ENCODE peak calls at places on chromosomes 16 and 17, in five cellular contexts. I is choroid plexus epithelial cell, T is endothelial cell of umbilical vein, L is fibroblast of the aortic adventitia, J is AG04450. F is an unnamed sample.

GRCh38 chr16:11198817-11199216 is 57.2 kb downstream of the SOCS1 start:
- DNase-seq in I (no peak), T (no peak), L (no peak), J (no peak), F (no peak)

GRCh38 chr16:88357306-88358032 is 25.3 kb upstream of the ZNF469 start:
- DNase-seq in I (no peak), T (no peak), L (no peak), J (no peak), F (no peak)

GRCh38 chr17:47717261-47717697 is 15.8 kb upstream of the TBX21 start:
- DNase-seq in I (no peak), T (no peak), L (no peak), J (no peak), F (no peak)

GRCh38 chr17:7439462-7440112 is at the start of gene FGF11:
- DNase-seq in I (no peak), T (no peak), L (no peak), J (no peak), F (no peak)

GRCh38 chr16:845349-845740 is 44.8 kb upstream of the GNG13 start:
- DNase-seq in I (no peak), T (no peak), L (no peak), J (no peak), F (no peak)

GRCh38 chr16:88695218-88695617 is 8.9 kb upstream of the SNAI3 start:
- DNase-seq in I (no peak), T (no peak), L (no peak), J (no peak), F (no peak)

GRCh38 chr16:12141556-12141955 is 165.0 kb downstream of the SNX29 start:
- DNase-seq in I (no peak), T (no peak), L (no peak), J (no peak), F (no peak)

GRCh38 chr17:19304209-19304608 is 58.3 kb downstream of the B9D1 start:
- DNase-seq in I (peak), T (peak), L (peak), J (no peak), F (peak)

GRCh38 chr16:57628008-57628781 is at the start of gene ADGRG1:
- DNase-seq in I (peak), T (peak), L (peak), J (peak), F (peak)

GRCh38 chr17:48841395-48841831 is 10.6 kb downstream of the CALCOCO2 start:
- DNase-seq in I (peak), T (peak), L (peak), J (peak), F (peak)

GRCh38 chr17:27873746-27874145 is 19.4 kb downstream of the LYRM9 start:
- DNase-seq in I (peak), T (no peak), L (no peak), J (no peak), F (peak)

GRCh38 chr17:46790216-46790615 is 28.3 kb downstream of the WNT3 start:
- DNase-seq in I (peak), T (no peak), L (no peak), J (no peak), F (no peak)

GRCh38 chr17:52158450-52159042 is at the start of gene CA10:
- DNase-seq in I (no peak), T (no peak), L (no peak), J (no peak), F (no peak)

GRCh38 chr16:89217138-89217387 is 440 bp upstream of the ZNF778 start:
- DNase-seq in I (no peak), T (no peak), L (no peak), J (no peak), F (no peak)

GRCh38 chr16:78075800-78076199 is 23.7 kb upstream of the WWOX start:
- DNase-seq in I (no peak), T (no peak), L (no peak), J (no peak), F (no peak)

GRCh38 chr17:28871056-28871579 is 16.3 kb downstream of the ERAL1 start:
- DNase-seq in I (no peak), T (peak), L (no peak), J (no peak), F (no peak)

GRCh38 chr17:43900858-43901754 is 6.2 kb downstream of the MPP2 start:
- DNase-seq in I (no peak), T (no peak), L (no peak), J (no peak), F (no peak)

GRCh38 chr17:40103082-40103741 is 2.8 kb upstream of the NR1D1 start:
- DNase-seq in I (no peak), T (no peak), L (no peak), J (no peak), F (no peak)

GRCh38 chr16:57235128-57236092 is 9.6 kb upstream of the ARL2BP start:
- DNase-seq in I (peak), T (peak), L (peak), J (peak), F (peak)

GRCh38 chr17:65660947-65661346 is 99.5 kb upstream of the AXIN2 start:
- DNase-seq in I (peak), T (peak), L (peak), J (no peak), F (peak)

GRCh38 chr16:66858740-66859396 is 14.7 kb downstream of the CA7 start:
- DNase-seq in I (no peak), T (peak), L (peak), J (no peak), F (peak)

GRCh38 chr16:67884684-67885083 is at the start of gene NRN1L:
- DNase-seq in I (peak), T (no peak), L (peak), J (peak), F (peak)

GRCh38 chr17:7852919-7853692 is 1.8 kb upstream of the TMEM88 start:
- DNase-seq in I (no peak), T (no peak), L (no peak), J (no peak), F (no peak)

GRCh38 chr16:53770641-53771040 is 66.7 kb downstream of the FTO start:
- DNase-seq in I (peak), T (no peak), L (no peak), J (no peak), F (peak)

GRCh38 chr16:26394409-26394808 is 672.3 kb upstream of the C16orf82 start:
- DNase-seq in I (no peak), T (no peak), L (no peak), J (no peak), F (no peak)

GRCh38 chr17:57107498-57108101 is 22.6 kb downstream of the AKAP1 start:
- DNase-seq in I (peak), T (no peak), L (no peak), J (no peak), F (no peak)

GRCh38 chr17:13538841-13539411 is 62.8 kb downstream of the HS3ST3A1 start:
- DNase-seq in I (no peak), T (no peak), L (no peak), J (no peak), F (no peak)

GRCh38 chr16:47056704-47057630 is 83.5 kb upstream of the DNAJA2 start:
- DNase-seq in I (no peak), T (no peak), L (no peak), J (no peak), F (no peak)

DNA sequence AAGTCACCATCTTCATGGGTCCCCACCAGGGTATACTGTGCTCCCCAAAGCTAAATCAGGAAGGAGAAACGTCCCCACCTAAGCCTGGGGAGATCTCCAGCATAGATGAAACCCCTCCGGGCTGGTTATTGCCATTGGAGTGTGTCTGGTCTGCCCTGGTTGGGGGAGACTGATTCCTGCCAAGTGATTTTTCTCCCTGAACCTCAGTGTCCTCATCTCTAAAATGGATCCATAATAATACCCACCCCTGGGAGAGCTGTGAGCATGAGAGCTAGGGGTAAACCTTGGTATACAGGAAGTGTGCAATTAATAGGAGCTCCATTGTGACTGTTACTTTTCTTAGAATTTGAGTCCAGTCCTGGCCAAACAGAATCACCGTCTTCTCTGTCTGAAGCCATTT is 111.1 kb downstream of the CMIP start:
- DNase-seq in I (no peak), T (no peak), L (no peak), J (no peak), F (no peak)
- TF ChIP-seq CTCF in I (no peak), T (no peak), L (no peak), J (no peak), F (no peak)

GRCh38 chr16:80546249-80546648 is 5.5 kb downstream of the DYNLRB2 start:
- DNase-seq in I (no peak), T (no peak), L (no peak), J (no peak), F (no peak)

GRCh38 chr16:80540516-80541305 is at the start of gene DYNLRB2:
- DNase-seq in I (peak), T (peak), L (peak), J (peak), F (peak)

GRCh38 chr16:80543162-80543561 is 2.4 kb downstream of the DYNLRB2 start:
- DNase-seq in I (no peak), T (no peak), L (no peak), J (no peak), F (no peak)

GRCh38 chr16:80544326-80544725 is 3.5 kb downstream of the DYNLRB2 start:
- DNase-seq in I (no peak), T (no peak), L (no peak), J (no peak), F (no peak)

GRCh38 chr16:80541306-80541694 is 507 bp downstream of the DYNLRB2 start:
- DNase-seq in I (no peak), T (no peak), L (no peak), J (no peak), F (no peak)
- H3K4me3 ChIP-seq in I (peak), T (peak), L (peak), J (peak), F (peak)

GRCh38 chr17:2175294-2175628 is 120.4 kb downstream of the HIC1 start:
- DNase-seq in I (no peak), T (no peak), L (peak), J (no peak), F (no peak)

GRCh38 chr17:2176484-2177175 is 121.7 kb downstream of the HIC1 start:
- DNase-seq in I (no peak), T (peak), L (no peak), J (no peak), F (no peak)

GRCh38 chr17:2174048-2174447 is 119.1 kb downstream of the HIC1 start:
- DNase-seq in I (peak), T (no peak), L (peak), J (no peak), F (peak)

GRCh38 chr17:2173005-2173404 is 118.1 kb downstream of the HIC1 start:
- DNase-seq in I (no peak), T (peak), L (peak), J (no peak), F (peak)

GRCh38 chr17:2174471-2175293 is 119.8 kb downstream of the HIC1 start:
- DNase-seq in I (peak), T (peak), L (peak), J (peak), F (peak)
- TF ChIP-seq CTCF in I (peak), T (peak), L (peak), J (no peak), F (peak)

GRCh38 chr16:79595916-79596450 is 4.6 kb downstream of the MAF start:
- DNase-seq in I (no peak), T (no peak), L (no peak), J (no peak), F (no peak)
- H3K4me3 ChIP-seq in I (peak), T (no peak), L (no peak), J (no peak), F (no peak)

DNA sequence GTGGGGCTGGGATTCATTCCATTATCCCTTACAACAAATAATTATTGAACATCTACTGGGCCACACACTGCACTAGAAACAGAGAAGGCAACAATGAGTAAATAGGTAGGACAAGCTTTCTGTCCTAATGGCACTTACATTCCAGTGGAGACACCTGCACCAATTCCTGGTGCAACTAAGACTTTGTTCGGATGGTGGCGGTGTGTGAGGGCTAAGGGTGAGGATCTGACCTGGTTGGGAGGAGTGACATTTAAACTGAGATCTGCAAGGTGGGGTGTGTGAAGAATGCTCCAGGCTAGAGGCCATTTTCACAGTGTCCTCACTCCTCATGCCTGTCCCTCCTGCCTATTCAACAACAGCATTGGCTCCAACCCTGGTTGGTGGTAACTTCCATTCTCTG is 510.0 kb downstream of the XYLT1 start:
- DNase-seq in I (no peak), T (no peak), L (no peak), J (no peak), F (no peak)
- TF ChIP-seq CTCF in I (no peak), T (no peak), L (no peak), J (no peak), F (no peak)

GRCh38 chr16:55765161-55765560 is 67.7 kb downstream of the CES1 start:
- DNase-seq in I (no peak), T (no peak), L (no peak), J (no peak), F (no peak)

GRCh38 chr16:55760665-55761035 is 72.2 kb downstream of the CES1 start:
- DNase-seq in I (no peak), T (no peak), L (no peak), J (no peak), F (no peak)

GRCh38 chr16:55756963-55757362 is 75.9 kb downstream of the CES1 start:
- DNase-seq in I (no peak), T (no peak), L (no peak), J (no peak), F (no peak)

DNA sequence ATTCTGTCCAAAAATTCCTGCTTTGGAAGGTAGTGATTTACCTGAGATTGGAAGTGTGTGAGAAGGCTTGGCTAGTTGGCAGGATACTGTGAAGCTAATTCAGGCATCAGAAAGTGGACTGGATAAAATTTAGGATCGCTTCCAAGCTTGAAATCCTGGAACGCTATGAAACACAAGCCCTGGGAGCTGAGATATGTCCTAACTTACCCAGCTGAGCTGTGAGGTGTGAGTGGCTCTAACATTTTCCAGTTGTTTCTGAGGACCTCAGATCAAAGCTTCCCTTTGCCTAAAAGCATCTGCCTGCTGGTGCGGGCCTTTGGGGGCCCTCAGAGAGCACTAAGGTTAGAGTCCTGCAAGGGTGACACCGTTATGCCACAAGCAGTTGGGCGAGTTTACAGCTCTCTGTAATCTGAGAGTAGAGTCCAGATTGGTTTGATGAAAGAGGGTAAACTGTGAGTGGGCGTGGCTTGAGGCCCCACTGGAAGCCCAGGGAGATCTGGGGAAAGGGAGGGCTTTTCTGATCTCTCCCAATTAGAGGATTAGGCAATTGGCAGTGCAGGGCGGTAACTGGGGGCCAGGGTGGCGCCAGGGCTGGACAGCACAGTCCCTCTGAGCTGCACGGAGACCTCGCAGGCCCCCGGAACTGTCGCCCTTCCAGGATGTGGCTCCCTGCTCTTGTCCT is 72.8 kb downstream of the CES1 start:
- DNase-seq in I (no peak), T (no peak), L (no peak), J (no peak), F (no peak)
- H3K4me3 ChIP-seq in I (no peak), T (no peak), L (no peak), J (no peak), F (no peak)

DNA sequence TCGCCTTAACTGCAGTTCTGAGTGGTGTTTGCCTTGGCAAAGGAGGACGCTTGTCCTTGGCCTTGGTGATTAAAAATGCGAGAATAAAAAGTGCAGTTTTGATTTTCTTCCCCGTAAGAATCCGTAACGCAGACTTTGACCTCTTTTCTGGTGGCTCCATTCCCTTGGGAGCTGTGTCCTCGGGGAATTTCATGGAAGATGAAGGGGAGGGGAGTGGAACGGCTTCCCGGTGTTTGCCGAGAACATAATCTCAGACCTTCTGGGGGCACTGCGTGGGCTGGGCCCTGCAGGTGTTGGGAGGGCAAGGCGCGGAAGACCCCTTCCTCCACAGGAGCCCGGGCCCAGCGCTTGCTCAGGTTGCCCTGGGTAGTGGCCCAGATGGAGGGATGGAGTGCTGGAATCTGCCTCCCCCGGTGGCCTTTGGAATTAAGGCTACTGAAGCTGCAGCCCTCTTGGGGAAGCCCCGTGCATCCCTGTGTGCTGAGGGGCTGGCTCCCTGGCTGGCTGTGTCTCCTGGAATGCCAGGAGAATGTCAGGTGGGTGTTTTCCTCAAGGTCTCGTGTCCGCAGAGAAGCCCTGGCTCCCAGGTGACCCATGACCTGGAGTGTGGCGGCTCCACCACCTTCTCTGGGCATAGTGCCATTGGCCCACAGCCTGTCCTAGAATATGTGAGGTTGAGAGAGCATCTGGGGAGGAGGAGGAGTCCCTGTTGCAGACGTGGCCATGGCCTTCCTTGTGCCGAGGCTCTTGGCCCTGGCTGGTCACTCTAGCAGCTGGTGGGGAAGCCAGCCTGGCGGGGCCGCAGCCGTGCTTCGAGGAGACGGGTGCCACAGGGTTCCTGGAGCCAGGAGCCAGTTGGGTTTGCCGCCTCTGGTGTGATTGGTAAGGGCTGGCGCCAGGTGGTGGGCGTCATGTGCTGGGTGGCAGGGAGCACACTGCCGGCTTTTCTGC is 3.1 kb downstream of the BAIAP2 start:
- DNase-seq in I (peak), T (no peak), L (no peak), J (no peak), F (peak)
- TF ChIP-seq CTCF in I (no peak), T (no peak), L (peak), J (no peak), F (no peak)

F was measured in cardiac fibroblast.